ENCODE peak calls at places on chromosomes 7 and 10, in seven cellular contexts. T is stimulated activated CD8-positive, alpha-beta memory T cell treated with anti-CD3 and anti-CD28 coated beads, Interleukin-12 subunit alpha, Interleukin-12 subunit beta, amount 100 ng/mL, for 1 hour; S is brain microvascular endothelial cell; X is NCI-H774; J is stimulated activated CD4-positive, alpha-beta T cell treated with anti-CD3 and anti-CD28 coated beads, Interleukin-2, amount 100 ng/mL, for 48 hours; I is GM12891; Y is BJ. R is an unnamed sample.

GRCh38 chr10:47400251-47400650 is 16.2 kb upstream of the ZNF488 start:
- DNase-seq in T (no peak), Y (no peak), X (no peak), J (no peak), I (no peak), S (no peak), R (no peak)

GRCh38 chr7:75967573-75967997 is 26.8 kb downstream of the TMEM120A start:
- DNase-seq in S (no peak), I (no peak), T (no peak), Y (no peak), X (no peak), J (no peak), R (no peak)

GRCh38 chr7:40024841-40025240 is 74.8 kb downstream of the CDK13 start:
- DNase-seq in T (no peak), I (no peak), Y (no peak), X (no peak), J (no peak), S (no peak), R (no peak)

GRCh38 chr7:25187932-25188331 is 40.4 kb downstream of the NPVF start:
- DNase-seq in Y (no peak), T (no peak), I (no peak), X (no peak), J (no peak), S (no peak), R (no peak)

GRCh38 chr10:115125505-115125904 is 32.3 kb downstream of the ATRNL1 start:
- DNase-seq in S (no peak), J (no peak), I (no peak), T (no peak), Y (no peak), X (no peak), R (no peak)

GRCh38 chr10:70034252-70034651 is 18.4 kb upstream of the MACROH2A2 start:
- DNase-seq in T (no peak), I (no peak), S (no peak), X (no peak), Y (no peak), J (no peak), R (no peak)

GRCh38 chr10:86046845-86047460 is 319.6 kb downstream of the GRID1 start:
- DNase-seq in X (no peak), S (no peak), Y (no peak), J (peak), I (no peak), T (no peak), R (no peak)

GRCh38 chr7:42183547-42183946 is 53.5 kb downstream of the GLI3 start:
- DNase-seq in T (no peak), S (peak), Y (no peak), I (no peak), X (no peak), J (no peak), R (no peak)

GRCh38 chr10:14436233-14436632 is 105.5 kb upstream of the FRMD4A start:
- DNase-seq in T (no peak), Y (no peak), S (no peak), X (no peak), J (no peak), I (no peak), R (no peak)

GRCh38 chr10:96791902-96792301 is 40.2 kb upstream of the LCOR start:
- DNase-seq in S (no peak), X (no peak), T (no peak), J (no peak), Y (no peak), I (no peak), R (no peak)

GRCh38 chr7:129122751-129123516 is 21.6 kb upstream of the TSPAN33 start:
- DNase-seq in X (no peak), T (no peak), I (peak), J (peak), S (peak), Y (no peak), R (no peak)

GRCh38 chr10:24467605-24468004 is 256.1 kb downstream of the ARHGAP21 start:
- DNase-seq in S (no peak), T (no peak), I (no peak), Y (no peak), X (no peak), J (no peak), R (no peak)

GRCh38 chr10:132865851-132866600 is 76.3 kb downstream of the CFAP46 start:
- DNase-seq in S (no peak), X (no peak), Y (no peak), J (no peak), I (no peak), T (no peak), R (peak)

GRCh38 chr10:35399414-35400009 is 63.2 kb downstream of the CCNY start:
- DNase-seq in Y (no peak), I (no peak), T (no peak), X (no peak), J (no peak), S (no peak), R (no peak)

GRCh38 chr7:106313456-106313891 is 28.7 kb upstream of the NAMPT start:
- DNase-seq in S (peak), X (no peak), J (no peak), T (no peak), I (no peak), Y (peak), R (no peak)

GRCh38 chr7:79529896-79530235 is 76.4 kb upstream of the MAGI2 start:
- DNase-seq in T (no peak), X (no peak), Y (no peak), I (no peak), J (no peak), S (no peak), R (no peak)

GRCh38 chr7:123749537-123749857 is 694 bp upstream of the WASL start:
- DNase-seq in T (no peak), I (no peak), X (no peak), S (peak), J (peak), Y (no peak), R (peak)

GRCh38 chr7:2525161-2525930 is 5.8 kb downstream of the LFNG start:
- DNase-seq in J (no peak), T (no peak), Y (no peak), S (no peak), I (no peak), X (no peak), R (peak)

GRCh38 chr7:20199015-20199737 is 18.0 kb downstream of the MACC1 start:
- DNase-seq in T (no peak), X (peak), I (no peak), Y (no peak), J (no peak), S (peak), R (peak)

GRCh38 chr7:22137466-22137865 is 191.8 kb upstream of the CDCA7L start:
- DNase-seq in X (no peak), J (no peak), T (no peak), I (no peak), S (peak), Y (peak), R (no peak)

GRCh38 chr10:111079781-111080180 is 3.0 kb downstream of the ADRA2A start:
- DNase-seq in X (no peak), T (no peak), S (no peak), I (no peak), J (no peak), Y (no peak), R (no peak)

GRCh38 chr7:81284576-81284975 is 365.7 kb upstream of the SEMA3C start:
- DNase-seq in T (no peak), S (peak), Y (no peak), X (no peak), I (no peak), J (no peak), R (no peak)

GRCh38 chr7:44308741-44309270 is 16.6 kb downstream of the CAMK2B start:
- DNase-seq in I (no peak), X (no peak), J (no peak), S (no peak), T (no peak), Y (no peak), R (no peak)

GRCh38 chr7:142930126-142930730 is 3.3 kb downstream of the TRPV5 start:
- DNase-seq in Y (no peak), T (no peak), J (no peak), I (no peak), X (no peak), S (no peak), R (no peak)

GRCh38 chr7:587769-588168 is 68.1 kb upstream of the PDGFA start:
- DNase-seq in X (no peak), I (no peak), T (no peak), S (no peak), Y (peak), J (no peak), R (peak)